ENCODE peak calls at places on chromosomes 12 and 14, in nine cellular contexts. P is stimulated activated CD8-positive, alpha-beta memory T cell treated with anti-CD3 and anti-CD28 coated beads, Interleukin-4, amount 100 ng/mL, for 24 hours; I is stimulated activated CD4-positive, alpha-beta T cell treated with anti-CD3 and anti-CD28 coated beads, Interleukin-12 subunit alpha, Interleukin-12 subunit beta, amount 100 ng/mL, for 48 hours; B is caudate nucleus; H is NCI-H1694; L is GM20000; X is HEK293T; Z is breast epithelium; G is LNCaP clone FGC. U is an unnamed sample.

GRCh38 chr12:130711751-130712150 is 4.3 kb downstream of the RIMBP2 start:
- DNase-seq in P (no peak), I (no peak), B (no peak), H (no peak), L (no peak), X (no peak), Z (no peak), G (no peak), U (no peak)

GRCh38 chr14:77616133-77616453 is 344 bp downstream of the SPTLC2 start:
- DNase-seq in P (no peak), I (no peak), B (no peak), H (no peak), L (no peak), X (no peak), Z (no peak), G (no peak), U (no peak)

GRCh38 chr12:62817556-62818271 is 117.2 kb downstream of the PPM1H start:
- DNase-seq in P (no peak), I (no peak), B (no peak), H (no peak), L (no peak), X (peak; percentile 38), Z (no peak), G (no peak), U (no peak)

GRCh38 chr14:56774503-56774902 is 35.8 kb downstream of the OTX2 start:
- DNase-seq in P (no peak), I (no peak), B (no peak), H (no peak), L (no peak), X (no peak), Z (no peak), G (no peak), U (no peak)

GRCh38 chr14:98259881-98260280 is 1012.1 kb downstream of the BCL11B start:
- DNase-seq in P (no peak), I (no peak), B (no peak), H (no peak), L (no peak), X (no peak), Z (no peak), G (no peak), U (no peak)

GRCh38 chr14:104930526-104931322 is 6.0 kb downstream of the PLD4 start:
- DNase-seq in P (no peak), I (no peak), B (no peak), H (no peak), L (peak; percentile 18), X (peak; percentile 6), Z (no peak), G (no peak), U (no peak)

GRCh38 chr14:77302926-77303325 is 17.8 kb downstream of the POMT2 start:
- DNase-seq in P (no peak), I (peak; percentile 45), B (no peak), H (no peak), L (no peak), X (no peak), Z (no peak), G (no peak), U (no peak)

GRCh38 chr12:44847888-44848770 is 28.0 kb downstream of the NELL2 start:
- DNase-seq in P (peak; percentile 49), I (peak; percentile 29), B (no peak), H (no peak), L (peak; percentile 18), X (no peak), Z (no peak), G (no peak), U (no peak)

GRCh38 chr14:88142990-88143389 is 138.1 kb downstream of the GPR65 start:
- DNase-seq in P (no peak), I (no peak), B (no peak), H (no peak), L (no peak), X (no peak), Z (no peak), G (no peak), U (no peak)

GRCh38 chr12:95881331-95881955 is 22.7 kb downstream of the SNRPF start:
- DNase-seq in P (no peak), I (no peak), B (no peak), H (peak; percentile 26), L (no peak), X (no peak), Z (no peak), G (no peak), U (no peak)

GRCh38 chr12:40325349-40325960 is 100.7 kb downstream of the LRRK2 start:
- DNase-seq in P (no peak), I (no peak), B (no peak), H (peak; percentile 25), L (peak; percentile 45), X (peak; percentile 49), Z (no peak), G (peak; percentile 30), U (peak; percentile 18)

GRCh38 chr12:108342985-108343384 is 3.9 kb upstream of the CMKLR1 start:
- DNase-seq in P (no peak), I (no peak), B (no peak), H (no peak), L (no peak), X (no peak), Z (no peak), G (no peak), U (no peak)

GRCh38 chr14:41549282-41549681 is 57.4 kb upstream of the LRFN5 start:
- DNase-seq in P (no peak), I (no peak), B (no peak), H (no peak), L (no peak), X (no peak), Z (no peak), G (no peak), U (no peak)

GRCh38 chr14:41144370-41144769 is 462.3 kb upstream of the LRFN5 start:
- DNase-seq in P (no peak), I (no peak), B (no peak), H (no peak), L (no peak), X (no peak), Z (no peak), G (no peak), U (no peak)

GRCh38 chr12:51678086-51678724 is 87.2 kb downstream of the SCN8A start:
- DNase-seq in P (no peak), I (peak; percentile 14), B (no peak), H (peak; percentile 61), L (peak; percentile 46), X (peak; percentile 73), Z (no peak), G (peak; percentile 21), U (no peak)

GRCh38 chr12:109027767-109028166 is 6.9 kb upstream of the SVOP start:
- DNase-seq in P (no peak), I (no peak), B (no peak), H (no peak), L (no peak), X (no peak), Z (no peak), G (no peak), U (no peak)

GRCh38 chr12:132503611-132504204 is 13.8 kb downstream of the FBRSL1 start:
- DNase-seq in P (no peak), I (no peak), B (no peak), H (no peak), L (no peak), X (no peak), Z (no peak), G (no peak), U (no peak)

GRCh38 chr12:202081-202731 is 11.8 kb downstream of the SLC6A12 start:
- DNase-seq in P (no peak), I (no peak), B (no peak), H (no peak), L (no peak), X (no peak), Z (peak; percentile 48), G (peak; percentile 52), U (no peak)

GRCh38 chr12:128267651-128268347 is 829 bp downstream of the TMEM132C start:
- DNase-seq in P (no peak), I (no peak), B (no peak), H (no peak), L (no peak), X (no peak), Z (no peak), G (no peak), U (peak; percentile 34)

GRCh38 chr12:106125351-106126085 is 13.2 kb downstream of the NUAK1 start:
- DNase-seq in P (no peak), I (no peak), B (no peak), H (no peak), L (no peak), X (no peak), Z (no peak), G (no peak), U (no peak)

GRCh38 chr14:98345186-98345585 is 926.8 kb downstream of the BCL11B start:
- DNase-seq in P (no peak), I (no peak), B (no peak), H (no peak), L (no peak), X (no peak), Z (no peak), G (no peak), U (no peak)

GRCh38 chr14:102604183-102604582 is 11.7 kb downstream of the RCOR1 start:
- DNase-seq in P (no peak), I (no peak), B (no peak), H (no peak), L (no peak), X (no peak), Z (no peak), G (no peak), U (no peak)

GRCh38 chr12:5648692-5649338 is 216.9 kb downstream of the NTF3 start:
- DNase-seq in P (no peak), I (no peak), B (no peak), H (no peak), L (no peak), X (peak; percentile 39), Z (no peak), G (peak; percentile 10), U (no peak)

GRCh38 chr12:55931780-55932545 is 1.0 kb downstream of the DGKA start:
- DNase-seq in P (no peak), I (no peak), B (no peak), H (peak; percentile 9), L (peak; percentile 76), X (peak; percentile 42), Z (peak; percentile 43), G (no peak), U (peak; percentile 72)

GRCh38 chr12:110256780-110257431 is 24.1 kb upstream of the ATP2A2 start:
- DNase-seq in P (no peak), I (no peak), B (no peak), H (no peak), L (no peak), X (no peak), Z (no peak), G (no peak), U (no peak)

GRCh38 chr12:117189725-117190209 is 503 bp downstream of the FBXO21 start:
- DNase-seq in P (peak; percentile 3), I (no peak), B (no peak), H (no peak), L (peak; percentile 65), X (peak; percentile 45), Z (no peak), G (no peak), U (peak; percentile 38)

U was measured in frontal cortex.